ENCODE peak calls at places on chromosome 20, in nine cellular contexts. K is psoas muscle; B is H1; D is CD4-positive, alpha-beta T cell; G is brain microvascular endothelial cell; I is CD4-positive, CD25-positive, alpha-beta regulatory T cell; Q is Panc1; M is AG04450; S is Peyer's patch. P is an unnamed sample.

GRCh38 chr20:10671850-10672578 is 1.8 kb downstream of the JAG1 start:
- DNase-seq in K (peak; percentile 83), B (peak; percentile 61), D (no peak), G (no peak), I (no peak), Q (no peak), M (no peak), S (peak; percentile 77), P (peak; percentile 90)

GRCh38 chr20:35166242-35166830 is 5.5 kb upstream of the PROCR start:
- DNase-seq in K (peak; percentile 55), B (peak; percentile 62), D (no peak), G (no peak), I (no peak), Q (no peak), M (no peak), S (no peak), P (peak; percentile 91)

GRCh38 chr20:23222531-23223200 is 127.9 kb upstream of the NXT1 start:
- DNase-seq in K (no peak), B (no peak), D (no peak), G (no peak), I (no peak), Q (no peak), M (no peak), S (no peak), P (no peak)

GRCh38 chr20:61067221-61067620 is 184.8 kb upstream of the CDH4 start:
- DNase-seq in K (no peak), B (no peak), D (no peak), G (no peak), I (no peak), Q (no peak), M (no peak), S (no peak), P (no peak)

GRCh38 chr20:33672426-33673114 is 1.7 kb downstream of the NECAB3 start:
- DNase-seq in K (no peak), B (no peak), D (no peak), G (no peak), I (no peak), Q (no peak), M (no peak), S (no peak), P (no peak)

GRCh38 chr20:59835448-59836395 is 97.7 kb downstream of the SYCP2 start:
- DNase-seq in K (no peak), B (peak; percentile 44), D (no peak), G (peak; percentile 38), I (no peak), Q (no peak), M (no peak), S (peak; percentile 78), P (peak; percentile 58)

GRCh38 chr20:22339946-22340345 is 244.4 kb downstream of the FOXA2 start:
- DNase-seq in K (no peak), B (no peak), D (no peak), G (no peak), I (no peak), Q (no peak), M (no peak), S (no peak), P (peak; percentile 54)

GRCh38 chr20:32456869-32457421 is 98.8 kb downstream of the ASXL1 start:
- DNase-seq in K (peak; percentile 60), B (peak; percentile 93), D (no peak), G (no peak), I (no peak), Q (no peak), M (no peak), S (no peak), P (peak; percentile 82)

GRCh38 chr20:12644481-12644880 is 364.3 kb upstream of the SPTLC3 start:
- DNase-seq in K (no peak), B (no peak), D (no peak), G (no peak), I (no peak), Q (no peak), M (no peak), S (no peak), P (no peak)

GRCh38 chr20:57544838-57545564 is 15.9 kb upstream of the PCK1 start:
- DNase-seq in K (no peak), B (no peak), D (no peak), G (no peak), I (no peak), Q (no peak), M (no peak), S (no peak), P (no peak)

GRCh38 chr20:57543754-57544153 is 17.2 kb upstream of the PCK1 start:
- DNase-seq in K (no peak), B (no peak), D (no peak), G (no peak), I (no peak), Q (no peak), M (no peak), S (no peak), P (no peak)

GRCh38 chr20:57547250-57547649 is 13.7 kb upstream of the PCK1 start:
- DNase-seq in K (no peak), B (no peak), D (no peak), G (no peak), I (no peak), Q (no peak), M (no peak), S (peak; percentile 75), P (no peak)

GRCh38 chr20:57548177-57549058 is 12.5 kb upstream of the PCK1 start:
- DNase-seq in K (no peak), B (no peak), D (no peak), G (peak; percentile 18), I (no peak), Q (no peak), M (no peak), S (no peak), P (peak; percentile 66)

GRCh38 chr20:57545927-57546662 is 14.8 kb upstream of the PCK1 start:
- DNase-seq in K (no peak), B (no peak), D (no peak), G (no peak), I (no peak), Q (no peak), M (no peak), S (no peak), P (no peak)
- H3K27me3 ChIP-seq in K (no peaks in the 10 kb centered on the region), B (no peaks in the 10 kb centered on the region), D (no peaks in the 10 kb centered on the region), G (peaks cover 8% of the 10 kb centered on the region), I (peaks cover 5% of the 10 kb centered on the region), Q (peaks cover 20% of the 10 kb centered on the region), M (peaks cover 6% of the 10 kb centered on the region), S (no peaks in the 10 kb centered on the region), P (no peaks in the 10 kb centered on the region)

GRCh38 chr20:58624687-58625086 is 26.4 kb upstream of the STX16 start:
- DNase-seq in K (no peak), B (no peak), D (no peak), G (no peak), I (no peak), Q (no peak), M (no peak), S (peak; percentile 39), P (no peak)

GRCh38 chr20:58622671-58623578 is 28.2 kb upstream of the STX16 start:
- DNase-seq in K (no peak), B (no peak), D (no peak), G (peak; percentile 39), I (no peak), Q (no peak), M (no peak), S (peak; percentile 34), P (no peak)

GRCh38 chr20:58623579-58624473 is 27.3 kb upstream of the STX16 start:
- DNase-seq in K (peak; percentile 77), B (no peak), D (no peak), G (peak; percentile 96), I (no peak), Q (peak; percentile 62), M (peak; percentile 85), S (peak; percentile 39), P (peak; percentile 72)

GRCh38 chr20:58619847-58620431 is 31.1 kb upstream of the STX16 start:
- DNase-seq in K (no peak), B (no peak), D (no peak), G (no peak), I (no peak), Q (no peak), M (no peak), S (peak; percentile 13), P (no peak)

DNA sequence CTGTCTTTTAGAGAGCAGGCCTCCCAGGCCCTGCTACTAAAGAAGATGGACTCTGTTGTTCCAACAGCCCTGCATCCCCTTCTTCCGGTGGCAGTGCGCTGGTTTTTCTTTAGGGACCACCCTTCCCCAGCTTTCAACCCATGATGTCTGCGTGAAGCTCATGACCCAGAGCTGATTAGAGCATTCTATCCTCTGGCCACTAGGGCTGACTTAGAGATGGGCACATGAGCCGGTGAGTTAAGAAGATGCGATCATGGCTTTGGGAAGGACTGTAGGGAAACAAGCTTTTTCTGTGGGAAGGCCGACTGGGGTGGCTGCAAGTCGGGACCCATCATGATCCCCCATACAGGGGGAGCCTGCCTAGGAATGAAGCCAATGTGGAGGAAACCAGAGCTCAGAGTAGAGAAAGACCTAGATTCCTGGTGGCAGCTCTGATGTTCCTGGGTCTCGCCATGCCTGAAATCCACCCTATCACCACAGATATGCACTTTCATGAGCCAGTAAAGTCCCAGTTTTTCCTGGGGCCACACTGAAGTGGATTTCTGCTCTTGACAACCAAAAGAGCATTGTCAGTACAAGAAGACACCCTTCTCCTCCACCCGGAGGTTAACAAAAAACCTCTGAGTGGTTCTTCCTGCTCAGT is 29.1 kb upstream of the STX16 start:
- DNase-seq in K (no peak), B (no peak), D (no peak), G (no peak), I (no peak), Q (no peak), M (no peak), S (peak; percentile 12), P (no peak)
- H3K27ac ChIP-seq in K (no peak overlapping the region), B (no peak overlapping the region), D (no peak overlapping the region), G (no peak overlapping the region), I (no peak overlapping the region), Q (no peak overlapping the region), M (no peak overlapping the region), S (no peak overlapping the region), P (no peak overlapping the region)

DNA sequence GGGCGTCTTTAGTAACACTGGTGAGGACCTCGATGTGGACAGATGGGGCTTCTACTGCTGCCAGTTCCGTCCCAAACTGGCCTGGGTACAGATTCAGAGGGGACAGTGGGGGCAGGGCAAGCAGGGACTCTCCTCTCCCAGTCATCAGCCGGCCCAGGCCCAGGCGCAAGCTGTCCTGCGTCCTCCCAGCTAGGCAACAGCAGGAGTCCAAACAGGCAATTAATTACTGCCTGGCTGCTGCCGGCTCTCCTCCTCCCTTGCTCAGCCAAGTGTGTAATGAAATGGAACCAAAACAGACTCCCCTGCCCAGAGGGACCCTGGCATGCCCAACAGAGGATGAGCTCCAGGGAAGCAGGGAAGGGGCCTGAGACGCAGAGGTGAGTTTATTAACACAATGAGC is 17.8 kb upstream of the SLC32A1 start:
- DNase-seq in K (no peak), B (no peak), D (no peak), G (no peak), I (no peak), Q (no peak), M (no peak), S (no peak), P (no peak)
- H3K27me3 ChIP-seq in K (peaks cover 9% of the 10 kb centered on the region), B (no peaks in the 10 kb centered on the region), D (peaks cover 19% of the 10 kb centered on the region), G (peaks cover 5% of the 10 kb centered on the region), I (peaks cover 7% of the 10 kb centered on the region), Q (peaks cover 15% of the 10 kb centered on the region), M (peaks cover 8% of the 10 kb centered on the region), S (no peaks in the 10 kb centered on the region), P (no peaks in the 10 kb centered on the region)

DNA sequence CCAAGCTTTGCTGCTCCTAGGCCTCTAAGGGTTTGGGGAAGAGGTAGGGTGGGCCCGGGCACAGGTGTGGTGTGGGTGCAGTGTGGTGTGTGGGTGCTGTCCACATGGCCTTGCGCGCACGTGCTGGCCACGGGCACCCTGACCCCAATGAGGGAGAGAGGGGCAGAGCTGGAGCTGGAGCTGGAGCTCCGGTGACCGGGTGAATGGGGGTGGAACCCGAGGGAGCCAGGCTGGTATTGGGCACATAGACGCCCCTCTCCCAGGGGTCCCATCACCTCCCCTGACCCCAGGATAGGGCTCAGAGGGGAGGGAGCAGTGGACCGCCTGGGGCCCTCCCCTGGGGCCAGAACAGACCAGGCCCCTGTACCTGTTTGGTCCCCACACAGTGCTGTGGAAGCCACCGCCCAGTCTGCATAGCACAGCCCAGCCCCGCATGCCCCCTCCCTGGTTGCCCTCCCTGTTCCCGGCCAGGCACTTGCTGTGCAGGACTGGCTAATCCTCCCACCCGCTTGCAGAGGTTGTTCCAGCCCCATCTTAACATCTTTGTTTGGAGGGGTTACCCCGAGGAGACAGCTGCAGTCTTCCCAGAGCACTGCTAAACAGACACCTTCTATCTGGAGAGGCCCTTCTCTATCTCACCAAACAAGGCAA is 984 bp downstream of the ADAM33 start:
- DNase-seq in K (no peak), B (no peak), D (no peak), G (no peak), I (no peak), Q (no peak), M (no peak), S (no peak), P (peak; percentile 63)
- H3K27ac ChIP-seq in K (no peak overlapping the region), B (no peak overlapping the region), D (no peak overlapping the region), G (no peak overlapping the region), I (no peak overlapping the region), Q (no peak overlapping the region), M (peak overlapping the region; percentile 57), S (peak overlapping the region; percentile 76), P (peak overlapping the region; percentile 5)